ENCODE peak calls at places on chromosomes 5 and 9, in five cellular contexts. D is cardiac fibroblast, H is psoas muscle, T is bronchial epithelial cell, Z is activated T-cell treated with anti-CD3 and anti-CD28 coated beads for 48 hours. J is an unnamed sample.

GRCh38 chr9:134068742-134069535 is 1.1 kb upstream of the BRD3 start:
- DNase-seq in T (no peak), H (peak), Z (no peak), D (no peak), J (peak)

GRCh38 chr5:14744296-14745187 is 80.0 kb downstream of the OTULIN start:
- DNase-seq in D (no peak), H (no peak), Z (no peak), T (no peak), J (no peak)

GRCh38 chr5:76222318-76222717 is 139.1 kb downstream of the SV2C start:
- DNase-seq in T (no peak), Z (no peak), D (no peak), H (no peak), J (no peak)

GRCh38 chr5:115588640-115589039 is 13.6 kb downstream of the TICAM2 start:
- DNase-seq in H (no peak), Z (no peak), T (no peak), D (no peak), J (no peak)

GRCh38 chr9:108297025-108297424 is 558.8 kb downstream of the ACTL7B start:
- DNase-seq in D (peak), Z (no peak), T (no peak), H (peak), J (peak)

GRCh38 chr5:106521701-106522100 is 1149.0 kb downstream of the EFNA5 start:
- DNase-seq in Z (no peak), H (no peak), T (peak), D (peak), J (no peak)

GRCh38 chr5:151471276-151471675 is 23.9 kb downstream of the SLC36A1 start:
- DNase-seq in T (no peak), D (no peak), H (no peak), Z (no peak), J (no peak)

GRCh38 chr9:92158097-92158601 is 42.9 kb upstream of the SPTLC1 start:
- DNase-seq in Z (no peak), T (no peak), D (no peak), H (no peak), J (no peak)

GRCh38 chr5:120615967-120616645 is 152.0 kb downstream of the PRR16 start:
- DNase-seq in Z (no peak), H (no peak), D (peak), T (peak), J (peak)

GRCh38 chr9:138022121-138022741 is 144.6 kb downstream of the CACNA1B start:
- DNase-seq in D (no peak), T (no peak), Z (peak), H (peak), J (no peak)

GRCh38 chr5:116554764-116555163 is 19.9 kb downstream of the SEMA6A start:
- DNase-seq in Z (no peak), H (no peak), D (no peak), T (no peak), J (no peak)

GRCh38 chr5:146463446-146463845 is 16.3 kb downstream of the TCERG1 start:
- DNase-seq in Z (no peak), H (no peak), D (no peak), T (no peak), J (no peak)

GRCh38 chr9:34589656-34590375 is at the start of gene CNTFR:
- DNase-seq in Z (no peak), D (no peak), H (peak), T (no peak), J (no peak)

GRCh38 chr5:105970919-105971318 is 1699.8 kb downstream of the EFNA5 start:
- DNase-seq in T (no peak), Z (no peak), D (no peak), H (no peak), J (no peak)

GRCh38 chr9:591292-591691 is 250.2 kb upstream of the DMRT1 start:
- DNase-seq in H (peak), T (peak), Z (no peak), D (no peak), J (no peak)

GRCh38 chr9:34072410-34072809 is 23.7 kb upstream of the UBAP2 start:
- DNase-seq in T (peak), D (no peak), H (no peak), Z (no peak), J (no peak)

GRCh38 chr5:77249475-77249874 is 39.0 kb downstream of the PDE8B start:
- DNase-seq in Z (no peak), D (no peak), T (no peak), H (no peak), J (no peak)

GRCh38 chr5:37837101-37838032 is 2.5 kb downstream of the GDNF start:
- DNase-seq in D (peak), Z (peak), T (peak), H (peak), J (peak)

GRCh38 chr5:179887802-179888201 is 19.9 kb downstream of the TBC1D9B start:
- DNase-seq in H (no peak), T (no peak), D (no peak), Z (no peak), J (peak)

GRCh38 chr9:21017092-21017491 is 14.3 kb downstream of the HACD4 start:
- DNase-seq in D (peak), T (peak), H (no peak), Z (no peak), J (peak)

GRCh38 chr9:126705767-126706697 is 92.3 kb downstream of the LMX1B start:
- DNase-seq in D (peak), H (peak), Z (peak), T (peak), J (peak)

GRCh38 chr5:137831526-137831925 is 36.1 kb upstream of the MYOT start:
- DNase-seq in Z (no peak), T (no peak), H (no peak), D (peak), J (no peak)

GRCh38 chr5:24742334-24742733 is 97.6 kb upstream of the CDH10 start:
- DNase-seq in Z (no peak), D (no peak), T (no peak), H (no peak), J (no peak)

GRCh38 chr5:102138243-102138653 is 157.8 kb downstream of the SLCO4C1 start:
- DNase-seq in T (no peak), Z (no peak), H (no peak), D (no peak), J (no peak)

GRCh38 chr9:35537898-35538297 is 48.0 kb downstream of the RUSC2 start:
- DNase-seq in T (no peak), Z (no peak), H (no peak), D (peak), J (no peak)

GRCh38 chr5:175873090-175873454 is 1.7 kb downstream of the CPLX2 start:
- DNase-seq in Z (peak), D (no peak), H (no peak), T (no peak), J (peak)

GRCh38 chr9:109027176-109027575 is 13.9 kb upstream of the CTNNAL1 start:
- DNase-seq in H (no peak), T (no peak), Z (no peak), D (no peak), J (no peak)

GRCh38 chr9:700365-701282 is 140.9 kb upstream of the DMRT1 start:
- DNase-seq in T (no peak), D (no peak), H (no peak), Z (no peak), J (no peak)

GRCh38 chr5:131384181-131384580 is 120.3 kb downstream of the CDC42SE2 start:
- DNase-seq in Z (no peak), T (no peak), D (no peak), H (no peak), J (no peak)

GRCh38 chr5:178940569-178941360 is at the start of gene ZNF454:
- DNase-seq in H (peak), D (peak), T (peak), Z (no peak), J (peak)

GRCh38 chr5:147075187-147075586 is 159.6 kb upstream of the STK32A start:
- DNase-seq in D (no peak), Z (no peak), H (no peak), T (peak), J (no peak)

GRCh38 chr9:16572005-16572727 is 298.3 kb downstream of the BNC2 start:
- DNase-seq in T (no peak), D (no peak), Z (no peak), H (no peak), J (no peak)

GRCh38 chr9:131635285-131635684 is 90.0 kb downstream of the PRRT1B start:
- DNase-seq in Z (peak), H (peak), T (peak), D (peak), J (peak)

GRCh38 chr5:168575391-168576372 is 3.5 kb downstream of the PANK3 start:
- DNase-seq in T (peak), D (no peak), H (no peak), Z (no peak), J (no peak)